ENCODE peak calls at places on chromosomes 2 and 18, in nine cellular contexts. V, I, K, R, S, F, C, J and H are unnamed samples.

GRCh38 chr2:99811544-99811943 is 321.7 kb upstream of the REV1 start:
- DNase-seq in V (peak; percentile 35), I (no peak), K (no peak), R (peak; percentile 73), S (no peak), F (no peak), C (no peak), J (no peak), H (peak; percentile 73)

GRCh38 chr2:136255648-136256461 is 137.9 kb upstream of the CXCR4 start:
- DNase-seq in V (no peak), I (no peak), K (no peak), R (no peak), S (no peak), F (no peak), C (no peak), J (no peak), H (no peak)

GRCh38 chr18:67300498-67300897 is 216.0 kb downstream of the DSEL start:
- DNase-seq in V (peak; percentile 35), I (no peak), K (no peak), R (no peak), S (no peak), F (peak; percentile 27), C (no peak), J (no peak), H (no peak)

GRCh38 chr2:138176862-138177439 is 212.7 kb downstream of the HNMT start:
- DNase-seq in V (no peak), I (no peak), K (no peak), R (no peak), S (no peak), F (no peak), C (no peak), J (no peak), H (no peak)

GRCh38 chr18:8260847-8261246 is 348.4 kb upstream of the RAB12 start:
- DNase-seq in V (no peak), I (no peak), K (no peak), R (no peak), S (no peak), F (no peak), C (no peak), J (no peak), H (no peak)

GRCh38 chr2:225400060-225400511 is 576 bp downstream of the NYAP2 start:
- DNase-seq in V (peak; percentile 53), I (no peak), K (no peak), R (peak; percentile 52), S (no peak), F (peak; percentile 86), C (no peak), J (peak; percentile 32), H (peak; percentile 43)

GRCh38 chr2:227890495-227891079 is 19.2 kb downstream of the DAW1 start:
- DNase-seq in V (peak; percentile 72), I (no peak), K (peak; percentile 13), R (peak; percentile 58), S (no peak), F (peak; percentile 69), C (no peak), J (peak; percentile 65), H (no peak)

GRCh38 chr2:231300020-231300721 is 95.3 kb upstream of the B3GNT7 start:
- DNase-seq in V (no peak), I (no peak), K (no peak), R (no peak), S (no peak), F (no peak), C (no peak), J (no peak), H (no peak)

GRCh38 chr2:101307950-101308431 is 510 bp downstream of the RNF149 start:
- DNase-seq in V (no peak), I (no peak), K (no peak), R (peak; percentile 15), S (peak; percentile 35), F (peak; percentile 54), C (peak; percentile 70), J (no peak), H (no peak)

GRCh38 chr2:126700073-126700581 is 44.2 kb downstream of the GYPC start:
- DNase-seq in V (no peak), I (no peak), K (no peak), R (peak; percentile 50), S (peak; percentile 41), F (no peak), C (no peak), J (peak; percentile 92), H (no peak)

GRCh38 chr2:178422097-178422496 is 28.9 kb downstream of the PRKRA start:
- DNase-seq in V (no peak), I (no peak), K (no peak), R (no peak), S (no peak), F (no peak), C (no peak), J (no peak), H (no peak)

DNA sequence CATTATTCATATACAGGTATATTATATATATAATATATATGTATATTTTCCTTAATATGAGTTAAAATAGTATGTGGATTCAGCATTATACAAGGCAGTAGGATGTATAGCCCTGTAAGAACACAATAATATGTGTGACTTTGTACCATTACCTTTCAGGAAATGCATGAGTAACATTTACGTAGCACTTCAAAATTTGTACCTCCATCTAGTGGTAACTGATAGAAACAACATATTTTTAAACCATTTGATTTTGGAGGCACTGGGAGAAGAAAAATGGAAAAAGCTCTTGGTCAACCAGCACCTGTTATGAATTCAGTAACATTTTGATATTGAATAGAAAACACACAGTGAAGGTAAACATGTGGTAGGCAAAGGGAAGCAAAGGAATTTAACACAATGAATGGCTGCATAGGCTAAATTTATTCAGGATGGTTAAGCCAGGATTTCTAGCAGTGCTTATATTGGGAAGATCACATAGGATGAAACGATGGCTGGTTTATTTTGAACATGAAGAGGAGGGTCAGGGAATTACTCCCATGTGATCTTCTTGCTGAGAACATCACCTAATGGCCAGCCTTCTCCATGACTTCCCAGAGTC is 565.5 kb downstream of the CCDC85A start:
- DNase-seq in V (peak; percentile 63), I (no peak), K (no peak), R (peak; percentile 53), S (no peak), F (peak; percentile 34), C (no peak), J (peak; percentile 55), H (no peak)
- TF ChIP-seq CTCF in V (peak; percentile 55), I (peak; percentile 70), K (peak; percentile 39), R (peak; percentile 69), S (peak; percentile 46), F (peak; percentile 68), C (no peak), J (peak; percentile 50), H (peak; percentile 47)

GRCh38 chr2:199581504-199581903 is 123.8 kb upstream of the SATB2 start:
- DNase-seq in V (no peak), I (no peak), K (no peak), R (no peak), S (no peak), F (no peak), C (no peak), J (no peak), H (no peak)
- H3K4me3 ChIP-seq in V (no peak overlapping the region), I (peak overlapping the region; percentile 53), K (no peak overlapping the region), R (peak overlapping the region; percentile 51), S (peak overlapping the region; percentile 30), F (peak overlapping the region; percentile 43), C (peak overlapping the region; percentile 37), J (peak overlapping the region; percentile 57), H (no peak overlapping the region)

DNA sequence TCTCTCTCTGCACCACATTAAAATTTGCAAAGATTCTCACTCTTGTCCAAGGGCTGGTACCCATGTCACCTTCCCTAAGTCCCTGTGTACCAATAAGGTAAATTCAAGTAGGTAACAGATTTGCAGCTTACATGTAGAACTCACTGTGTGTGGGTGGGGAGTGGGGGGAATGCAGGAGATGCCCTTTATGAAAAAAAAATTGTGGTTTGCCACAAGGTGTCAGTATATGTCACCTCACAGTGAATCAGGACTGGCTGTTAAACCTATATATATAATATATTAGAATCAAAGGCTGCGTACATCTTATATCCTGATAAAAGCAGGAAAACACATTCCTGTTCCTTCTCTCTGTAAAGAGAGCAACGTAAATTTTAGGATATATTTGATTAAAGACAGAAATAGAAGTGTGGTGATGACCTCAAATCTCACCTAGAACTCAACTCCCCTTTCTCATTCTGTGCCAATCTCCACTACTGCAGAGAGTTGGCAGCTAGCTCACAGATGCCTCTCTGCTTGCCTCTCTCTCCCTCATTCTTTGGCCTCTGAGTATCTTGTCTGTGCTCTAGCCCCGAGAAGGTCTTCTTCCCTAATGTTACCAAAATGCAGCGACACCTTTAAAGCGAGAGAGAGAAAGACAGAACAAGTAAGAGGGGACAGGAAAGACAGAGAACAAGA is 529 bp downstream of the XDH start:
- DNase-seq in V (peak; percentile 28), I (no peak), K (no peak), R (no peak), S (no peak), F (peak; percentile 6), C (no peak), J (no peak), H (no peak)
- TF ChIP-seq CTCF in V (peak; percentile 23), I (no peak), K (no peak), R (peak; percentile 6), S (no peak), F (peak; percentile 50), C (no peak), J (peak; percentile 13), H (peak; percentile 44)

DNA sequence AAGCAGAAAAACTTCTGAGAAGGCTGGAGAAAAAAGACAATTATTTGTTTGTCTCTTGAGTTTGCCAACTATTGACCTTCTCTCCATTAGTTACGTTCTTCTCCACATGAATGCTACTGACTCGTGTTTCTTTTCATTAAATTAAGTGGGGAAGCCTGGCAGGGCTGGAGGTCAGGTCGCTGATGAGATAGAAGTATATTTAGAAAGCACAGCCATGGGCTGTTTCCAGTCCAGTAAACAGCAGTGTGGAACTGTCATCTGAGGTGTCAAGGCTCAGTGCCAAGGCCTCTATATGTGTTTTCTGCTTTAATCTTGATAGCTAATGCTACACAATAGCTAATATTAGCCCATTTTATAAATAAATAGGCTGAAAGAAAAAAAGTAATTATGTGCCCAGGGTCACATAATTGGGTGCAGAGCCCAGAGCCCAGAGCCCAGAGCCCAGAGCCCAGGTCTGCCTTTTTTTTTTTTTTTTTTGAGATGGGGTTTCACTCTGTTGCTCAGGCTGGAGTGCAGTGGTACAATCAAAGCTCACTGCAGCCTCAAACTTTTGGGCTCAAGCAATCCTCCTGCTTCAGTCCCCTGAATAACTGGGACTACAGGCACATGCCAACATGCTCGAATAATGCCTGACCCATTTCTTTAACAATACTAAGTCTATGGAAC is 6.3 kb downstream of the MSGN1 start:
- DNase-seq in V (no peak), I (no peak), K (no peak), R (no peak), S (no peak), F (no peak), C (no peak), J (no peak), H (no peak)
- H3K4me3 ChIP-seq in V (no peak overlapping the region), I (no peak overlapping the region), K (no peak overlapping the region), R (no peak overlapping the region), S (no peak overlapping the region), F (no peak overlapping the region), C (no peak overlapping the region), J (no peak overlapping the region), H (no peak overlapping the region)

GRCh38 chr2:218036371-218036770 is 32.7 kb upstream of the RUFY4 start:
- DNase-seq in V (no peak), I (no peak), K (no peak), R (no peak), S (no peak), F (no peak), C (no peak), J (peak; percentile 12), H (no peak)
- TF ChIP-seq CTCF in V (no peak), I (no peak), K (peak; percentile 44), R (peak; percentile 16), S (no peak), F (peak; percentile 18), C (no peak), J (peak; percentile 22), H (no peak)

GRCh38 chr2:64462940-64463339 is 9.0 kb downstream of the LGALSL start:
- DNase-seq in V (peak; percentile 68), I (no peak), K (no peak), R (peak; percentile 55), S (no peak), F (no peak), C (no peak), J (no peak), H (no peak)
- H3K4me3 ChIP-seq in V (no peak overlapping the region), I (no peak overlapping the region), K (no peak overlapping the region), R (no peak overlapping the region), S (no peak overlapping the region), F (no peak overlapping the region), C (no peak overlapping the region), J (no peak overlapping the region), H (no peak overlapping the region)